ENCODE peak calls at places on chromosomes 1 and 21, in four cellular contexts. G, Y, K and T are unnamed samples.

GRCh38 chr21:43025636-43026180 is 49.9 kb downstream of the CBS start:
- DNase-seq in Y (no peak), G (no peak), K (peak; percentile 93), T (no peak)

GRCh38 chr21:31335957-31336738 is 7.9 kb downstream of the TIAM1 start:
- DNase-seq in K (peak; percentile 90), Y (no peak), G (no peak), T (no peak)

GRCh38 chr1:113141650-113142473 is 68.9 kb downstream of the LRIG2 start:
- DNase-seq in Y (no peak), G (no peak), K (peak; percentile 62), T (no peak)

GRCh38 chr1:156809281-156809680 is 7.4 kb downstream of the SH2D2A start:
- DNase-seq in K (no peak), G (no peak), Y (no peak), T (no peak)

GRCh38 chr1:92488832-92489231 is 2.1 kb upstream of the GFI1 start:
- DNase-seq in Y (no peak), G (no peak), K (peak; percentile 81), T (no peak)

GRCh38 chr21:20647603-20648002 is 350.6 kb upstream of the NCAM2 start:
- DNase-seq in G (no peak), Y (no peak), K (peak; percentile 53), T (no peak)

GRCh38 chr1:3113047-3113740 is 44.2 kb downstream of the PRDM16 start:
- DNase-seq in K (no peak), G (no peak), Y (no peak), T (no peak)

GRCh38 chr1:199129247-199129646 is 490.4 kb downstream of the PTPRC start:
- DNase-seq in G (no peak), K (peak; percentile 48), Y (no peak), T (no peak)

GRCh38 chr1:39195166-39196111 is 9.1 kb upstream of the MACF1 start:
- DNase-seq in G (no peak), Y (no peak), K (peak; percentile 53), T (no peak)